ENCODE peak calls at places on chromosome 15, in nine cellular contexts. U, W, Q, Z, M, I, N, L and E are unnamed samples.

GRCh38 chr15:64895285-64896065 is 16.2 kb upstream of the ANKDD1A start:
- DNase-seq in U (no peak), W (peak), Q (no peak), Z (no peak), M (no peak), I (no peak), N (no peak), L (peak), E (peak)

GRCh38 chr15:90115783-90116182 is 13.5 kb upstream of the IDH2 start:
- DNase-seq in U (no peak), W (no peak), Q (no peak), Z (no peak), M (no peak), I (no peak), N (no peak), L (no peak), E (no peak)

GRCh38 chr15:68401496-68402431 is 30.2 kb downstream of the ITGA11 start:
- DNase-seq in U (no peak), W (no peak), Q (no peak), Z (no peak), M (no peak), I (peak), N (no peak), L (no peak), E (no peak)

GRCh38 chr15:71471347-71471746 is 339.0 kb upstream of the NR2E3 start:
- DNase-seq in U (no peak), W (no peak), Q (no peak), Z (no peak), M (no peak), I (no peak), N (no peak), L (no peak), E (no peak)

GRCh38 chr15:75921732-75922703 is 18.3 kb downstream of the FBXO22 start:
- DNase-seq in U (no peak), W (peak), Q (no peak), Z (no peak), M (peak), I (peak), N (peak), L (peak), E (no peak)

GRCh38 chr15:100716456-100717085 is 114.2 kb downstream of the ASB7 start:
- DNase-seq in U (no peak), W (no peak), Q (no peak), Z (no peak), M (no peak), I (no peak), N (no peak), L (no peak), E (no peak)

GRCh38 chr15:72231847-72232461 is 964 bp upstream of the PKM start:
- DNase-seq in U (no peak), W (peak), Q (no peak), Z (no peak), M (peak), I (peak), N (no peak), L (peak), E (no peak)

GRCh38 chr15:101280007-101280406 is 2.7 kb upstream of the SELENOS start:
- DNase-seq in U (no peak), W (no peak), Q (no peak), Z (no peak), M (no peak), I (no peak), N (no peak), L (no peak), E (no peak)

GRCh38 chr15:41417812-41418211 is 917 bp downstream of the RTF1 start:
- DNase-seq in U (no peak), W (no peak), Q (no peak), Z (no peak), M (peak), I (no peak), N (no peak), L (no peak), E (no peak)

DNA sequence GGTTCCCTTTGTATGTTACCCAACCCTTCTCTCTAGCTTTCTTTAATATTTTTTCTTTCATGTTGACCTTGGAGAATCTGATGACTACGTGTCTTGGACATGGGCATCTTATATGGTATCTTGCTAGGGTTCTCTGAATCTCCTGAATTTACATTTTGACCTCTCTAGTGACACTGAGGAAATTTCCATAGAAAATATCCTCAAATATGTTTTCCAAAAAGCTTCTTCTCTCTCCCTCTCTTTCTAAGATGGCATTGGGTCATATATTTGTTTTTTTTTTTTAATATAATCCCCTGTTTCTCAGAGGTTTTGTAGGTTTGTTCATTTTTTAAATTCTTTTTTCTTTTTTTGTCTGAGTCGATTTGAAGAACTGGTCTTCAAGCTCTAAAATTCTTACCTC is 184.0 kb upstream of the TMC3 start:
- DNase-seq in U (no peak), W (no peak), Q (no peak), Z (no peak), M (no peak), I (no peak), N (no peak), L (no peak), E (no peak)
- H3K27ac ChIP-seq in U (no peak), W (no peak), Q (no peak), Z (no peak), M (no peak), I (no peak), N (no peak), L (no peak), E (no peak)

GRCh38 chr15:66734961-66735908 is 33.2 kb downstream of the SMAD6 start:
- DNase-seq in U (no peak), W (no peak), Q (no peak), Z (no peak), M (no peak), I (no peak), N (no peak), L (no peak), E (no peak)

GRCh38 chr15:66725468-66725785 is 23.4 kb downstream of the SMAD6 start:
- DNase-seq in U (no peak), W (no peak), Q (no peak), Z (no peak), M (no peak), I (no peak), N (no peak), L (no peak), E (no peak)

GRCh38 chr15:66733976-66734375 is 31.9 kb downstream of the SMAD6 start:
- DNase-seq in U (no peak), W (no peak), Q (no peak), Z (no peak), M (no peak), I (no peak), N (no peak), L (no peak), E (no peak)

GRCh38 chr15:66729339-66729951 is 27.4 kb downstream of the SMAD6 start:
- DNase-seq in U (no peak), W (no peak), Q (no peak), Z (no peak), M (no peak), I (peak), N (no peak), L (no peak), E (no peak)

GRCh38 chr15:66730168-66731014 is 28.4 kb downstream of the SMAD6 start:
- DNase-seq in U (no peak), W (no peak), Q (no peak), Z (no peak), M (no peak), I (no peak), N (no peak), L (no peak), E (no peak)
- H3K27ac ChIP-seq in U (peak), W (peak), Q (no peak), Z (peak), M (peak), I (peak), N (no peak), L (peak), E (no peak)

DNA sequence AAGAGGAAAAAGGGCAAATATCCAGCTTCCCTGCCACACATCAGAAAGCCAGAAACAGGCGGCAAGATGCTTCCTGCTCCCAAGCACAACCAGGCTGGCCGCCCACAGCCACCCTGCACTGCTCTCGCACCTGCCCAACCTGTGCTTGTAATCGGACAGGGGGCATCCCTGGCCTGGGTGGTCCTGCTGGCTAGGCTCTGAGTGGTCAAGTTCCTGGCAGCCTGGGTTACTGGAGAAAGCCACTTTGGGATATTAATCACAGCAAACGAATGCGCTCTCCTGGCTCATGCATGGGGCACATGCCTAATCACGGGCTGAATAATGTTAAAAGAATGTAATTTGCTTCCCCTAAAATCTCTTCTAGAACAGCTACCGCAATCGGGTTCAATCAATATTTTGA is 442.4 kb downstream of the MCTP2 start:
- DNase-seq in U (no peak), W (no peak), Q (no peak), Z (no peak), M (no peak), I (no peak), N (no peak), L (no peak), E (no peak)
- H3K27ac ChIP-seq in U (no peak), W (no peak), Q (no peak), Z (no peak), M (no peak), I (peak), N (no peak), L (no peak), E (no peak)

GRCh38 chr15:74046275-74046674 is 36.1 kb downstream of the GOLGA6A start:
- DNase-seq in U (no peak), W (no peak), Q (no peak), Z (no peak), M (no peak), I (no peak), N (no peak), L (no peak), E (no peak)

GRCh38 chr15:74050835-74051234 is 31.5 kb downstream of the GOLGA6A start:
- DNase-seq in U (no peak), W (no peak), Q (no peak), Z (no peak), M (no peak), I (peak), N (no peak), L (no peak), E (no peak)

GRCh38 chr15:74053497-74053896 is 28.9 kb downstream of the GOLGA6A start:
- DNase-seq in U (no peak), W (no peak), Q (no peak), Z (no peak), M (no peak), I (peak), N (no peak), L (no peak), E (no peak)

GRCh38 chr15:74053941-74054529 is 28.3 kb downstream of the GOLGA6A start:
- DNase-seq in U (no peak), W (peak), Q (peak), Z (peak), M (peak), I (peak), N (peak), L (peak), E (peak)

DNA sequence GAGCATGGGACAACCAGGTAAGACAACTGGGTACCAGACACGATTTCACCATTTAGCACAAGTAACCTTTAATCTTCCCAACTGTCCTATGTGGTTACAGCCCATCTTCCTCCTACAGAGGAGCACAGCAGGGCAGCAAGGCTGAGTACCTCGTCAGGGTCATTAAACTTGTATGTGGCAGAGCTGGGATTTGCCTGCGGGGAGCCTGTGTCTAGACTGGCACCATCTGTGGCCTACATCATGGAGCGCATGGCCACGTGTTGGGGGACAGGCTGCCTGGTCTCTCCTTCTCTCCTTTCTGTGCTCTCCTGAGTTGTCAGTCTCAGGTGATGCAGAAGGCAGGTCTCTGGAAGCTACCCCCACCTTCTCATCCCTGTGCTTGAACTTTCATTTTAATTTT is 32.2 kb downstream of the GOLGA6A start:
- DNase-seq in U (no peak), W (peak), Q (no peak), Z (no peak), M (no peak), I (no peak), N (no peak), L (no peak), E (no peak)
- H3K27ac ChIP-seq in U (no peak), W (no peak), Q (peak), Z (peak), M (no peak), I (peak), N (peak), L (peak), E (no peak)

GRCh38 chr15:91320106-91320505 is 220.0 kb downstream of the SV2B start:
- DNase-seq in U (no peak), W (no peak), Q (no peak), Z (no peak), M (no peak), I (no peak), N (no peak), L (no peak), E (no peak)
- H3K27ac ChIP-seq in U (no peak), W (no peak), Q (no peak), Z (no peak), M (no peak), I (no peak), N (no peak), L (no peak), E (no peak)